ENCODE peak calls at places on chromosomes 2 and 18, in four cellular contexts. One of them, this sample, is unnamed.
A peak's percentile ranks its signal among the peaks of the same experiment; 100 is the strongest.

GRCh38 chr18:43276471-43276870 is 819 bp downstream of the SYT4 start:
- DNase-seq in upper lobe of right lung: no peak
- DNase-seq in psoas muscle: no peak
- DNase-seq in cardiac muscle cell: no peak
- DNase-seq in this sample: no peak

GRCh38 chr2:25281581-25281980 is 60.1 kb downstream of the DNMT3A start:
- DNase-seq in cardiac muscle cell: no peak
- DNase-seq in psoas muscle: peak; percentile 28
- DNase-seq in upper lobe of right lung: no peak
- DNase-seq in this sample: no peak

GRCh38 chr2:71385008-71385407 is 53.4 kb downstream of the ZNF638 start:
- DNase-seq in upper lobe of right lung: no peak
- DNase-seq in psoas muscle: no peak
- DNase-seq in cardiac muscle cell: no peak
- DNase-seq in this sample: peak; percentile 64

GRCh38 chr18:72601481-72601880 is 57.3 kb upstream of the CBLN2 start:
- DNase-seq in upper lobe of right lung: no peak
- DNase-seq in cardiac muscle cell: peak; percentile 21
- DNase-seq in psoas muscle: no peak
- DNase-seq in this sample: no peak

GRCh38 chr2:47230418-47230817 is 75.3 kb upstream of the STPG4 start:
- DNase-seq in upper lobe of right lung: no peak
- DNase-seq in cardiac muscle cell: no peak
- DNase-seq in psoas muscle: peak; percentile 76
- DNase-seq in this sample: no peak

GRCh38 chr18:48928787-48929186 is 22.0 kb downstream of the SMAD7 start:
- DNase-seq in cardiac muscle cell: no peak
- DNase-seq in upper lobe of right lung: peak; percentile 87
- DNase-seq in psoas muscle: no peak
- DNase-seq in this sample: peak; percentile 76

GRCh38 chr18:47035156-47035671 is at the start of gene ELOA2:
- DNase-seq in cardiac muscle cell: no peak
- DNase-seq in upper lobe of right lung: no peak
- DNase-seq in psoas muscle: no peak
- DNase-seq in this sample: no peak

GRCh38 chr2:65456074-65456473 is 23.7 kb upstream of the SPRED2 start:
- DNase-seq in cardiac muscle cell: no peak
- DNase-seq in psoas muscle: no peak
- DNase-seq in upper lobe of right lung: no peak
- DNase-seq in this sample: peak; percentile 82

GRCh38 chr2:136207030-136207623 is 89.2 kb upstream of the CXCR4 start:
- DNase-seq in upper lobe of right lung: peak; percentile 67
- DNase-seq in cardiac muscle cell: no peak
- DNase-seq in psoas muscle: peak; percentile 49
- DNase-seq in this sample: no peak

GRCh38 chr2:30096451-30096850 is 50.4 kb upstream of the YPEL5 start:
- DNase-seq in upper lobe of right lung: no peak
- DNase-seq in cardiac muscle cell: no peak
- DNase-seq in psoas muscle: no peak
- DNase-seq in this sample: no peak

GRCh38 chr2:217943379-217944321 is 59.1 kb downstream of the TNS1 start:
- DNase-seq in psoas muscle: peak; percentile 91
- DNase-seq in cardiac muscle cell: peak; percentile 91
- DNase-seq in upper lobe of right lung: peak; percentile 93
- DNase-seq in this sample: no peak

GRCh38 chr18:78321402-78321801 is 658.2 kb upstream of the SALL3 start:
- DNase-seq in psoas muscle: no peak
- DNase-seq in cardiac muscle cell: no peak
- DNase-seq in upper lobe of right lung: no peak
- DNase-seq in this sample: no peak

GRCh38 chr2:197145471-197146056 is 165.0 kb downstream of the ANKRD44 start:
- DNase-seq in cardiac muscle cell: no peak
- DNase-seq in upper lobe of right lung: no peak
- DNase-seq in psoas muscle: no peak
- DNase-seq in this sample: peak; percentile 42

GRCh38 chr18:46731316-46731715 is 25.5 kb downstream of the ST8SIA5 start:
- DNase-seq in psoas muscle: no peak
- DNase-seq in upper lobe of right lung: no peak
- DNase-seq in cardiac muscle cell: no peak
- DNase-seq in this sample: no peak

GRCh38 chr2:221588306-221588985 is 16.3 kb upstream of the EPHA4 start:
- DNase-seq in psoas muscle: no peak
- DNase-seq in upper lobe of right lung: no peak
- DNase-seq in cardiac muscle cell: no peak
- DNase-seq in this sample: no peak

GRCh38 chr18:75029456-75029855 is 179.5 kb downstream of the PTGR3 start:
- DNase-seq in psoas muscle: no peak
- DNase-seq in upper lobe of right lung: no peak
- DNase-seq in cardiac muscle cell: no peak
- DNase-seq in this sample: no peak

GRCh38 chr2:97919858-97920257 is 75.9 kb downstream of the TMEM131 start:
- DNase-seq in upper lobe of right lung: no peak
- DNase-seq in psoas muscle: no peak
- DNase-seq in cardiac muscle cell: no peak
- DNase-seq in this sample: no peak

GRCh38 chr2:219571311-219572236 is at the start of gene OBSL1:
- DNase-seq in psoas muscle: peak; percentile 92
- DNase-seq in cardiac muscle cell: peak; percentile 97
- DNase-seq in upper lobe of right lung: peak; percentile 88
- DNase-seq in this sample: peak; percentile 80

GRCh38 chr2:207747653-207748560 is 21.8 kb downstream of the FZD5 start:
- DNase-seq in psoas muscle: no peak
- DNase-seq in upper lobe of right lung: no peak
- DNase-seq in cardiac muscle cell: no peak
- DNase-seq in this sample: no peak

GRCh38 chr2:9972621-9973445 is 21.3 kb downstream of the GRHL1 start:
- DNase-seq in cardiac muscle cell: no peak
- DNase-seq in upper lobe of right lung: no peak
- DNase-seq in psoas muscle: no peak
- DNase-seq in this sample: peak; percentile 89

GRCh38 chr2:236568068-236568921 is 1.3 kb upstream of the ACKR3 start:
- DNase-seq in cardiac muscle cell: peak; percentile 82
- DNase-seq in upper lobe of right lung: peak; percentile 73
- DNase-seq in psoas muscle: peak; percentile 82
- DNase-seq in this sample: peak; percentile 33

GRCh38 chr2:236568922-236569592 is 568 bp upstream of the ACKR3 start:
- DNase-seq in upper lobe of right lung: no peak
- DNase-seq in psoas muscle: no peak
- DNase-seq in cardiac muscle cell: no peak
- DNase-seq in this sample: no peak

GRCh38 chr2:236571161-236571560 is 1.5 kb downstream of the ACKR3 start:
- DNase-seq in upper lobe of right lung: no peak
- DNase-seq in cardiac muscle cell: no peak
- DNase-seq in psoas muscle: no peak
- DNase-seq in this sample: no peak

GRCh38 chr2:236570081-236570979 is 705 bp downstream of the ACKR3 start:
- DNase-seq in upper lobe of right lung: no peak
- DNase-seq in psoas muscle: no peak
- DNase-seq in cardiac muscle cell: no peak
- DNase-seq in this sample: peak; percentile 25

GRCh38 chr2:236569593-236569973 is at the start of gene ACKR3:
- DNase-seq in upper lobe of right lung: peak; percentile 73
- DNase-seq in psoas muscle: peak; percentile 87
- DNase-seq in cardiac muscle cell: peak; percentile 79
- DNase-seq in this sample: peak; percentile 91
- H3K4me3 ChIP-seq in upper lobe of right lung: peak within 1 kb of the TSS; percentile 52
- H3K4me3 ChIP-seq in psoas muscle: peak within 1 kb of the TSS; percentile 65
- H3K4me3 ChIP-seq in cardiac muscle cell: peak within 1 kb of the TSS; percentile 11
- H3K4me3 ChIP-seq in this sample: peak within 1 kb of the TSS; percentile 57

DNA sequence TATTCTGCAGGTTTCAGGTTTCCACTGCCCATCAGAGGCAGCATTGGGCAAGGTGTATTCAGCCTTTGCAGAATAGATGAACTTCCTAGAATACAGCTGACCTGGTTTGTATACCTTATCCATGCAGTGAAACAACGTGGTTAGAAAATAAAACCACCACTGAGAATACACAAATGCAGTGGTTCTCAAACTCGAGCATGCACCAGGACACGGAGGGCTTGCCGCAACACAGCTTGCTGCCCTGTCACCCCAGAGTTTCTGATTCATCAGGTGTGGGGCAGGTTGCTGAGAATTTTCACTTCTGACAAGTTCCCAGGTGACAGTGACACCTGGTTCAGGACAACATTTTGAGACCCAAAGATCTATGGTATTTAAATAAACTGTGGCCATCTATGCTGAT is 23.4 kb upstream of the C1D start:
- DNase-seq in cardiac muscle cell: no peak
- DNase-seq in upper lobe of right lung: no peak
- DNase-seq in psoas muscle: no peak
- DNase-seq in this sample: no peak
- TF ChIP-seq CTCF in cardiac muscle cell: no peak
- TF ChIP-seq CTCF in upper lobe of right lung: no peak
- TF ChIP-seq CTCF in psoas muscle: no peak
- TF ChIP-seq CTCF in this sample: no peak

GRCh38 chr18:33851546-33852078 is 273.6 kb downstream of the ASXL3 start:
- DNase-seq in cardiac muscle cell: no peak
- DNase-seq in upper lobe of right lung: no peak
- DNase-seq in psoas muscle: no peak
- DNase-seq in this sample: no peak

GRCh38 chr18:33854086-33854826 is 276.2 kb downstream of the ASXL3 start:
- DNase-seq in psoas muscle: no peak
- DNase-seq in upper lobe of right lung: no peak
- DNase-seq in cardiac muscle cell: no peak
- DNase-seq in this sample: no peak

GRCh38 chr18:33849731-33850130 is 271.7 kb downstream of the ASXL3 start:
- DNase-seq in psoas muscle: no peak
- DNase-seq in upper lobe of right lung: no peak
- DNase-seq in cardiac muscle cell: no peak
- DNase-seq in this sample: no peak

GRCh38 chr18:33854827-33855139 is 276.8 kb downstream of the ASXL3 start:
- DNase-seq in upper lobe of right lung: no peak
- DNase-seq in psoas muscle: no peak
- DNase-seq in cardiac muscle cell: no peak
- DNase-seq in this sample: no peak
- H3K4me3 ChIP-seq in upper lobe of right lung: no peak overlapping the region
- H3K4me3 ChIP-seq in psoas muscle: no peak overlapping the region
- H3K4me3 ChIP-seq in cardiac muscle cell: no peak overlapping the region
- H3K4me3 ChIP-seq in this sample: no peak overlapping the region

GRCh38 chr2:147141930-147142329 is 702.9 kb upstream of the ACVR2A start:
- DNase-seq in upper lobe of right lung: no peak
- DNase-seq in cardiac muscle cell: no peak
- DNase-seq in psoas muscle: no peak
- DNase-seq in this sample: no peak
- TF ChIP-seq CTCF in upper lobe of right lung: no peak
- TF ChIP-seq CTCF in cardiac muscle cell: peak; percentile 18
- TF ChIP-seq CTCF in psoas muscle: no peak
- TF ChIP-seq CTCF in this sample: no peak